ENCODE peak calls at places on chromosomes 12 and 14, in four cellular contexts. M is HCT116, I is SK-N-SH, U is HepG2. N is an unnamed sample.
A peak's percentile ranks its signal among the peaks of the same experiment; 100 is the strongest.

GRCh38 chr12:128951448-128951847 is 98.2 kb downstream of the GLT1D1 start:
- DNase-seq in M (no peak), I (no peak), U (no peak), N (no peak)

GRCh38 chr12:102438047-102438822 is 42.1 kb downstream of the IGF1 start:
- DNase-seq in M (no peak), I (no peak), U (peak; percentile 10), N (no peak)

GRCh38 chr12:53074290-53074998 is 4.7 kb downstream of the SPRYD3 start:
- DNase-seq in M (no peak), I (no peak), U (no peak), N (no peak)

GRCh38 chr12:89980236-89980635 is 271.6 kb upstream of the ATP2B1 start:
- DNase-seq in M (no peak), I (no peak), U (no peak), N (no peak)

GRCh38 chr14:28077005-28077404 is 689.6 kb upstream of the FOXG1 start:
- DNase-seq in M (no peak), I (no peak), U (no peak), N (no peak)

GRCh38 chr14:100317897-100318808 is 5.0 kb upstream of the SLC25A47 start:
- DNase-seq in M (peak; percentile 35), I (peak; percentile 61), U (no peak), N (peak; percentile 81)

GRCh38 chr12:104529130-104529874 is 72.6 kb downstream of the CHST11 start:
- DNase-seq in M (no peak), I (no peak), U (no peak), N (no peak)

GRCh38 chr12:55624056-55624455 is 12.6 kb upstream of the OR10P1 start:
- DNase-seq in M (no peak), I (no peak), U (no peak), N (no peak)

GRCh38 chr12:22765731-22766130 is 140.8 kb downstream of the ETNK1 start:
- DNase-seq in M (no peak), I (no peak), U (no peak), N (no peak)

GRCh38 chr14:95774265-95775160 is 60.6 kb upstream of the TCL1A start:
- DNase-seq in M (peak; percentile 56), I (peak; percentile 68), U (peak; percentile 41), N (peak; percentile 23)

GRCh38 chr14:52937306-52937705 is 13.5 kb downstream of the FERMT2 start:
- DNase-seq in M (no peak), I (no peak), U (no peak), N (no peak)

GRCh38 chr12:42468341-42468821 is 121.2 kb downstream of the PRICKLE1 start:
- DNase-seq in M (no peak), I (no peak), U (no peak), N (no peak)

GRCh38 chr12:96495155-96495554 is 5.8 kb downstream of the CFAP54 start:
- DNase-seq in M (no peak), I (no peak), U (no peak), N (no peak)

GRCh38 chr14:49479432-49479831 is 106.7 kb downstream of the RPS29 start:
- DNase-seq in M (no peak), I (no peak), U (peak; percentile 33), N (peak; percentile 94)

GRCh38 chr12:116236148-116236731 is 41.3 kb downstream of the MED13L start:
- DNase-seq in M (no peak), I (peak; percentile 48), U (peak; percentile 43), N (peak; percentile 78)

GRCh38 chr12:96239711-96240234 is 45.6 kb downstream of the ELK3 start:
- DNase-seq in M (no peak), I (peak; percentile 91), U (no peak), N (no peak)

GRCh38 chr12:29168000-29168399 is 18.9 kb downstream of the FAR2 start:
- DNase-seq in M (no peak), I (no peak), U (peak; percentile 2), N (no peak)

GRCh38 chr12:15728118-15728598 is 61.0 kb downstream of the EPS8 start:
- DNase-seq in M (peak; percentile 28), I (peak; percentile 1), U (no peak), N (no peak)

GRCh38 chr12:46388427-46388992 is 15.9 kb upstream of the SLC38A2 start:
- DNase-seq in M (no peak), I (no peak), U (no peak), N (no peak)

GRCh38 chr12:122100568-122100967 is 22.0 kb downstream of the MLXIP start:
- DNase-seq in M (no peak), I (no peak), U (no peak), N (no peak)

GRCh38 chr14:29321646-29322045 is 555.1 kb downstream of the FOXG1 start:
- DNase-seq in M (no peak), I (no peak), U (no peak), N (no peak)

GRCh38 chr12:90896164-90896563 is 58.8 kb downstream of the CCER1 start:
- DNase-seq in M (peak; percentile 18), I (no peak), U (no peak), N (no peak)

GRCh38 chr12:117968826-117969659 is at the start of gene KSR2:
- DNase-seq in M (peak; percentile 81), I (peak; percentile 91), U (peak; percentile 13), N (peak; percentile 94)

GRCh38 chr12:111405856-111406473 is at the start of gene SH2B3:
- DNase-seq in M (no peak), I (no peak), U (no peak), N (no peak)

GRCh38 chr14:73599494-73599893 is 7.8 kb downstream of the ACOT4 start:
- DNase-seq in M (no peak), I (no peak), U (no peak), N (no peak)

GRCh38 chr12:83224012-83224411 is 537.3 kb downstream of the TMTC2 start:
- DNase-seq in M (no peak), I (no peak), U (no peak), N (no peak)

GRCh38 chr12:1801285-1801975 is 18.9 kb upstream of the LRTM2 start:
- DNase-seq in M (no peak), I (peak; percentile 20), U (no peak), N (no peak)

GRCh38 chr14:104870368-104871144 is 5.5 kb downstream of the CEP170B start:
- DNase-seq in M (no peak), I (peak; percentile 80), U (peak; percentile 21), N (no peak)

GRCh38 chr12:51678086-51678724 is 87.2 kb downstream of the SCN8A start:
- DNase-seq in M (peak; percentile 34), I (peak; percentile 62), U (peak; percentile 50), N (peak; percentile 69)

GRCh38 chr14:101076451-101077220 is 173.1 kb upstream of the RTL1 start:
- DNase-seq in M (no peak), I (peak; percentile 30), U (no peak), N (no peak)

GRCh38 chr14:100289916-100290606 is 16.2 kb downstream of the SLC25A29 start:
- DNase-seq in M (no peak), I (peak; percentile 47), U (no peak), N (no peak)

GRCh38 chr14:88706425-88706824 is 86.3 kb downstream of the EML5 start:
- DNase-seq in M (no peak), I (no peak), U (no peak), N (no peak)

DNA sequence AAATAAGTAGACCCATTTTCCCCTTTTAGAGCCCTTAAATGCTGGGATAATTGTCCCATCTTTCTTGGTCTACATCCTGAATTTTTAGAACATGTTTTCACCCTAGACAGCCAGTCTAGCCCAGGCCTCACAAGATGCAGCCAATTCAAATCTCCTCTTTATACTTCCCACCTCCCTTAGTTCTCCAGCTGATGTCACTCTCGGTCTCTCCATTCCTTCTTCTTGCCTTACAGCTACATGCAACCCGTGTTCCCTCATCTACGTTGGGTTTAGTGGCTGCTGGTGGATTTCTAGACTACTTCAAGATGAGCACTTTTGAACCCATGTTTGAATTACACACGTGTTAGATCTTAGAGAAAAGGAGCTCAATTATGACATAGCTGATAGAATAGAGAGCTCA is 132.0 kb downstream of the PPM1H start:
- DNase-seq in M (no peak), I (no peak), U (no peak), N (no peak)
- TF ChIP-seq JUND in M (no peak), I (no peak), U (no peak), N (no peak)

GRCh38 chr12:92927055-92927435 is 2.0 kb downstream of the EEA1 start:
- DNase-seq in M (no peak), I (peak; percentile 25), U (peak; percentile 29), N (peak; percentile 62)

GRCh38 chr12:92928431-92928961 is 599 bp downstream of the EEA1 start:
- DNase-seq in M (no peak), I (peak; percentile 77), U (no peak), N (no peak)

GRCh38 chr12:92926549-92926948 is 2.5 kb downstream of the EEA1 start:
- DNase-seq in M (no peak), I (no peak), U (no peak), N (no peak)

GRCh38 chr12:92928962-92929915 is at the start of gene EEA1:
- DNase-seq in M (peak; percentile 89), I (peak; percentile 99), U (peak; percentile 91), N (peak; percentile 99)

DNA sequence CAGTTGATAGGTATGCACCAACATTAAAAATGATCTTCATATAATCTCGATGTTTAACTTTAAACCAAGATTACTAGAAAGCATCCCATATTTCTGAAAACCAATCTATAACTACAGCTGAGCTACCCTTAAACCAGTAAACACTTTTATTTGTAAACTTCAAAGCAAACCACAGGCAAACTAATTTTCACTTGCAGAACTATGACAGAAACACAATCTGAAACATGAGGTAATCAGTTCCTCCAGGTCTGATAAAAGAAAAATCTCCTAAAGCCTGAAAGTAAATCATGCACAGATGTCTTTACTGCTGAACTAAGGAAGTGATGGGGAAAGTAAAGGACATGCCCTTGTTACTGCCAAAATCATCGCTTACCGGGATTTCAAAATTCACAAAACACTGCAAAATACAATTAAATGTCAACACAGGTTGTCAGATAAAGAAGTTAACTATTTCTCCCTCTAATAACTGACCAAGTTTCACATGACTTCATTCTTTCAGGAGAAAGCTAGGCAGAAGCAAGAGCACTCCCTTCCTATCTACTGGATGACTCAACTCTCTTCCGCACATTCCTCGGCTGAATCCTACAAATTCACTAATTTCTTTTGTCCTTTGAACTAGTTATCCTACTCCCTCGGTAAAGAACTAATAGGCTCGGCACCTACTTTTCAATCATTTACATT is 1.5 kb downstream of the EEA1 start:
- DNase-seq in M (no peak), I (no peak), U (peak; percentile 63), N (no peak)
- TF ChIP-seq JUND in M (no peak), I (peak; percentile 69), U (no peak), N (no peak)

GRCh38 chr14:33918256-33918655 is 32.6 kb downstream of the EGLN3 start:
- DNase-seq in M (no peak), I (no peak), U (no peak), N (no peak)

GRCh38 chr14:33915682-33916081 is 35.2 kb downstream of the EGLN3 start:
- DNase-seq in M (no peak), I (no peak), U (no peak), N (no peak)

GRCh38 chr14:33917664-33918063 is 33.2 kb downstream of the EGLN3 start:
- DNase-seq in M (no peak), I (no peak), U (no peak), N (no peak)

GRCh38 chr14:33914676-33915516 is 36.0 kb downstream of the EGLN3 start:
- DNase-seq in M (peak; percentile 79), I (no peak), U (no peak), N (no peak)

GRCh38 chr14:33916663-33917565 is 34.0 kb downstream of the EGLN3 start:
- DNase-seq in M (no peak), I (no peak), U (no peak), N (no peak)
- TF ChIP-seq JUND in M (peak; percentile 16), I (no peak), U (no peak), N (no peak)

DNA sequence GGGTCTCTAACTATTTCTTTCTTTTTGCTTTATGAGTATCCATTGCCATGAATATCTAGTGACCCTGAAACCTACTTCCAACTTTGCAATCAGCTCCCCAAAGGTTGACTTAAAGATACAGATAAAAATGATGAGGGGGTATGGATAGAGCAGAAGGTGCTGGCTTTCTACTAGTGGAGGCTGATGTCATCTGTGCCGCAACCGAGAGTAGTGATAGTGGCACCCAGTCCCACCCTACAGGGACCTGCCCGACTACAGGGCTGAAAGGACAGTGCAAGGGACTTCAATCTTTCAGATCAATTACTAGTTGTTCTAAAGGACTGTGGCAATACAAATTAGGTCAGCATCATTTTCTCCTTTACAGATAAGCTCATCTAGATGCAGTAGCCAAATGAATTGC is 806.0 kb downstream of the VRK1 start:
- DNase-seq in M (no peak), I (no peak), U (no peak), N (no peak)
- TF ChIP-seq JUND in M (no peak), I (no peak), U (no peak), N (no peak)